ENCODE peak calls at places on chromosomes 1 and 21, in nine cellular contexts. N, O, B, A, Z, H, X, E and V are unnamed samples.

GRCh38 chr1:14605945-14606344 is 7.5 kb downstream of the KAZN start:
- DNase-seq in N (no peak), O (no peak), B (no peak), A (no peak), Z (no peak), H (no peak), X (no peak), E (no peak), V (no peak)

GRCh38 chr1:72366473-72366872 is 84.1 kb upstream of the NEGR1 start:
- DNase-seq in N (peak; percentile 66), O (peak; percentile 48), B (no peak), A (no peak), Z (no peak), H (no peak), X (no peak), E (no peak), V (peak; percentile 73)

GRCh38 chr21:31459457-31459856 is 115.4 kb upstream of the TIAM1 start:
- DNase-seq in N (no peak), O (no peak), B (no peak), A (no peak), Z (no peak), H (no peak), X (no peak), E (no peak), V (no peak)

GRCh38 chr1:21559788-21560567 is 50.8 kb downstream of the ALPL start:
- DNase-seq in N (no peak), O (no peak), B (no peak), A (no peak), Z (no peak), H (peak; percentile 1), X (no peak), E (no peak), V (no peak)

GRCh38 chr1:7751174-7751573 is 19.9 kb upstream of the VAMP3 start:
- DNase-seq in N (no peak), O (no peak), B (no peak), A (no peak), Z (no peak), H (no peak), X (no peak), E (no peak), V (no peak)

GRCh38 chr1:25545767-25546166 is 2.4 kb downstream of the LDLRAP1 start:
- DNase-seq in N (no peak), O (no peak), B (no peak), A (no peak), Z (no peak), H (no peak), X (no peak), E (no peak), V (no peak)

GRCh38 chr21:26849428-26850115 is 4.4 kb upstream of the ADAMTS1 start:
- DNase-seq in N (peak; percentile 82), O (peak; percentile 47), B (no peak), A (no peak), Z (no peak), H (no peak), X (peak; percentile 81), E (no peak), V (no peak)

GRCh38 chr1:181104790-181105133 is 16.3 kb downstream of the IER5 start:
- DNase-seq in N (peak; percentile 71), O (peak; percentile 39), B (peak; percentile 54), A (peak; percentile 83), Z (no peak), H (peak; percentile 60), X (peak; percentile 65), E (no peak), V (no peak)

GRCh38 chr1:103129796-103130195 is 21.5 kb upstream of the COL11A1 start:
- DNase-seq in N (peak; percentile 21), O (no peak), B (no peak), A (no peak), Z (no peak), H (no peak), X (no peak), E (no peak), V (no peak)

GRCh38 chr1:179793281-179793680 is 50.2 kb downstream of the FAM163A start:
- DNase-seq in N (no peak), O (no peak), B (no peak), A (no peak), Z (no peak), H (no peak), X (no peak), E (no peak), V (no peak)

GRCh38 chr1:179794146-179794545 is 51.1 kb downstream of the FAM163A start:
- DNase-seq in N (no peak), O (no peak), B (no peak), A (no peak), Z (no peak), H (no peak), X (no peak), E (no peak), V (no peak)

GRCh38 chr1:179785025-179785424 is 41.9 kb downstream of the FAM163A start:
- DNase-seq in N (peak; percentile 17), O (no peak), B (no peak), A (no peak), Z (no peak), H (no peak), X (no peak), E (no peak), V (no peak)

GRCh38 chr1:179786815-179787736 is 44.0 kb downstream of the FAM163A start:
- DNase-seq in N (no peak), O (no peak), B (no peak), A (no peak), Z (no peak), H (no peak), X (no peak), E (no peak), V (no peak)

GRCh38 chr1:179788259-179788658 is 45.2 kb downstream of the FAM163A start:
- DNase-seq in N (no peak), O (no peak), B (no peak), A (no peak), Z (no peak), H (no peak), X (no peak), E (no peak), V (no peak)
- H3K27me3 ChIP-seq in N (peaks cover 32% of the 10 kb centered on the region), O (peaks cover 24% of the 10 kb centered on the region), B (no peaks in the 10 kb centered on the region), A (peaks cover 4% of the 10 kb centered on the region), Z (no peaks in the 10 kb centered on the region), H (no peaks in the 10 kb centered on the region), X (no peaks in the 10 kb centered on the region), E (no peaks in the 10 kb centered on the region), V (no peaks in the 10 kb centered on the region)

DNA sequence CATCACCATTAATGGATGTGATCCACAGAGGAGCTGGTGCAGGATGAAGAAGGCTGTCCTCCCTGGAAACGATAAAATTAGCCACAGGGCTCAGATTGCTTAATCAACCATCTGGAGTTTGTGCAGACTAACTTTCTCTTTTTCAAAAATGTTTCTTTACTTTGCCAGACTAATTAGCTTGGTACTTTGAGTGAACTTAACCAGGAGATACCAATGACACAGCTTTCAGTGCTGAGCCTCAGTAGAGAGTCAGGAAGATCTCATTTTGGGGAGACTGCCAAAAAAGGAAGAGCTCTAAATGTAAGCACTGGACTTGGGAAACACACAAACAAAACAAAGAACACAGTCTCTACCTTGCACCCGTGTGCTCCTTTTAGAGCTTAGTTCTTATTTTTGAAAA is 248.1 kb upstream of the DEPDC1 start:
- DNase-seq in N (no peak), O (no peak), B (no peak), A (no peak), Z (no peak), H (no peak), X (no peak), E (no peak), V (no peak)
- H3K4me3 ChIP-seq in N (no peak overlapping the region), O (no peak overlapping the region), B (no peak overlapping the region), A (no peak overlapping the region), Z (no peak overlapping the region), H (no peak overlapping the region), X (no peak overlapping the region), E (no peak overlapping the region), V (no peak overlapping the region)

GRCh38 chr21:35046223-35046690 is 2.8 kb downstream of the RUNX1 start:
- DNase-seq in N (no peak), O (no peak), B (peak; percentile 66), A (no peak), Z (no peak), H (no peak), X (no peak), E (no peak), V (no peak)
- H3K27me3 ChIP-seq in N (no peaks in the 10 kb centered on the region), O (no peaks in the 10 kb centered on the region), B (no peaks in the 10 kb centered on the region), A (peaks cover 3% of the 10 kb centered on the region), Z (no peaks in the 10 kb centered on the region), H (no peaks in the 10 kb centered on the region), X (no peaks in the 10 kb centered on the region), E (no peaks in the 10 kb centered on the region), V (no peaks in the 10 kb centered on the region)

GRCh38 chr1:2446394-2446793 is 29.7 kb upstream of the PLCH2 start:
- DNase-seq in N (no peak), O (no peak), B (no peak), A (no peak), Z (no peak), H (no peak), X (no peak), E (no peak), V (peak; percentile 62)
- H3K4me3 ChIP-seq in N (no peak overlapping the region), O (no peak overlapping the region), B (no peak overlapping the region), A (no peak overlapping the region), Z (no peak overlapping the region), H (no peak overlapping the region), X (no peak overlapping the region), E (no peak overlapping the region), V (no peak overlapping the region)

GRCh38 chr1:204285438-204286322 is 71.9 kb upstream of the GOLT1A start:
- DNase-seq in N (no peak), O (no peak), B (no peak), A (no peak), Z (no peak), H (no peak), X (no peak), E (no peak), V (no peak)

GRCh38 chr1:204286323-204286714 is 72.5 kb upstream of the GOLT1A start:
- DNase-seq in N (no peak), O (no peak), B (no peak), A (no peak), Z (no peak), H (no peak), X (no peak), E (no peak), V (no peak)

GRCh38 chr1:204287466-204287881 is 72.3 kb downstream of the PLEKHA6 start:
- DNase-seq in N (no peak), O (no peak), B (no peak), A (no peak), Z (no peak), H (no peak), X (no peak), E (no peak), V (no peak)

GRCh38 chr1:204288061-204288588 is 71.6 kb downstream of the PLEKHA6 start:
- DNase-seq in N (peak; percentile 73), O (peak; percentile 79), B (no peak), A (no peak), Z (peak; percentile 86), H (peak; percentile 72), X (no peak), E (peak; percentile 80), V (peak; percentile 50)

DNA sequence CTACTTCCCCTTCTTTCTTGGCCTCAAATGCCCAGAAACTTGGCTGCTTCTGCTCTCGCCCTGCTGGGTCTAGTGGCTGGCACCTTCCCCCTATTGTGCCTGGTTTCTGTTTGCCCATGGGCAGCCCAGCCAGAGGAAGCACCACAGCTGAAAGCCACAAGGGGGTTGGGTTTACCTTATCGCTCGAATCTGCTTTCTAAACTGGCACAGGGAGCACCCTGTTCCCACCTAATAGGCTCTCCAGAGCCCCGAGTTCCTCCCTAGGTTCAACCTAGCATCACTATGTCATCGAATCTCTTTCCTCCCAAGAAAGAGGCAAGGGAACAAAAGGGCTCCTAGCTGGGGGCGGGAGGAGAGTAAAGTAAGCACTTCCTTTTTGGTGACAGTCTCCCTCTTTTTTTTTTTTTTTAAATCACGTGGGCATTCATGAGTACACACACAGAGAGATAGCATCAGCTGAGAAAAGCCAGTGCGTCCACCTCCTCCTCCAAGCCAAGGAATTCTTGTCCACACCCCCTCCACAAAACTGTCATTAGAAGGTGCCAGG is 72.8 kb downstream of the PLEKHA6 start:
- DNase-seq in N (peak; percentile 40), O (no peak), B (no peak), A (no peak), Z (peak; percentile 85), H (no peak), X (peak; percentile 49), E (no peak), V (peak; percentile 57)
- H3K27me3 ChIP-seq in N (no peaks in the 10 kb centered on the region), O (no peaks in the 10 kb centered on the region), B (no peaks in the 10 kb centered on the region), A (no peaks in the 10 kb centered on the region), Z (no peaks in the 10 kb centered on the region), H (no peaks in the 10 kb centered on the region), X (no peaks in the 10 kb centered on the region), E (no peaks in the 10 kb centered on the region), V (no peaks in the 10 kb centered on the region)